ENCODE peak calls at places on chromosome 3, in four cellular contexts. H is testis, T is tibial artery, I is HCT116. C is an unnamed sample. For H3K4me1, the result is how much of the 10 kb centered on the place peaks cover.

GRCh38 chr3:2354702-2355101 is 256.0 kb downstream of the CNTN4 start:
- DNase-seq in H (peak), T (peak), I (no peak), C (no peak)

GRCh38 chr3:114706591-114707224 is 412.9 kb downstream of the TIGIT start:
- DNase-seq in H (no peak), T (no peak), I (peak), C (no peak)

GRCh38 chr3:143098032-143098764 is 21.4 kb upstream of the CHST2 start:
- DNase-seq in H (no peak), T (no peak), I (no peak), C (no peak)

GRCh38 chr3:44981220-44981619 is 5.2 kb downstream of the EXOSC7 start:
- DNase-seq in H (no peak), T (no peak), I (no peak), C (no peak)

GRCh38 chr3:154137036-154137435 is 15.8 kb downstream of the ARHGEF26 start:
- DNase-seq in H (no peak), T (no peak), I (no peak), C (no peak)

GRCh38 chr3:195906865-195907729 is 1.3 kb downstream of the TNK2 start:
- DNase-seq in H (no peak), T (no peak), I (no peak), C (no peak)

GRCh38 chr3:38313263-38313662 is 31.2 kb downstream of the SLC22A14 start:
- DNase-seq in H (no peak), T (no peak), I (no peak), C (no peak)

GRCh38 chr3:57335273-57335938 is 42.9 kb upstream of the ASB14 start:
- DNase-seq in H (no peak), T (no peak), I (peak), C (no peak)

GRCh38 chr3:62678841-62679240 is 196.4 kb downstream of the CADPS start:
- DNase-seq in H (no peak), T (no peak), I (no peak), C (no peak)

GRCh38 chr3:126130081-126130855 is 46.3 kb upstream of the SLC41A3 start:
- DNase-seq in H (peak), T (peak), I (no peak), C (no peak)

GRCh38 chr3:64088408-64089136 is 65.3 kb upstream of the PSMD6 start:
- DNase-seq in H (no peak), T (no peak), I (no peak), C (no peak)

GRCh38 chr3:58107597-58107996 is 99.4 kb downstream of the FLNB start:
- DNase-seq in H (no peak), T (no peak), I (no peak), C (no peak)

GRCh38 chr3:8482960-8483665 is 18.5 kb upstream of the LMCD1 start:
- DNase-seq in H (peak), T (peak), I (no peak), C (peak)

GRCh38 chr3:123084192-123084591 is 17.4 kb downstream of the PDIA5 start:
- DNase-seq in H (peak), T (peak), I (no peak), C (peak)

GRCh38 chr3:12921736-12922135 is 80.4 kb upstream of the RPL32 start:
- DNase-seq in H (no peak), T (no peak), I (no peak), C (no peak)
- H3K4me1 ChIP-seq in H (under half), T (under half), I (under half), C (under half)

DNA sequence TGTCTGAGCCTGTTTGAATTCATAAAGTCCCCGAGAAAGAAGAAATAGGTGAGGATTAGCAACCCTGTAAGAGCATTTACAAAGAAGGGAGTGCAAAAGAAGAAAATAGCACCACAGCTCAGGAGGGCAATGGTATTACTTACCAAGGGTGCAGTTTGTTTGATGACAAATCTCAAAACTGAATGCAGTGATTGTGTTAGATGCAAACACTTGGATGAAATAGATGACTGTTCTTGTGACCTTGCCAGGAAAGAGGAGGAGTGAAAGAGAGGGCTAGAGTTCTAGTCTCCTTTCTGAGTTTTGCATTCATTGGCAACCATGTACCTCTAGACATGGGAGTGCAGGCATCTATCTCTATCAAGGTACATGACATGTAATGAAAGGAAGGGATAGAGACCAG is 1030.8 kb upstream of the CFAP20DC start:
- DNase-seq in H (no peak), T (no peak), I (no peak), C (no peak)
- H3K4me1 ChIP-seq in H (under half), T (under half), I (under half), C (under half)

DNA sequence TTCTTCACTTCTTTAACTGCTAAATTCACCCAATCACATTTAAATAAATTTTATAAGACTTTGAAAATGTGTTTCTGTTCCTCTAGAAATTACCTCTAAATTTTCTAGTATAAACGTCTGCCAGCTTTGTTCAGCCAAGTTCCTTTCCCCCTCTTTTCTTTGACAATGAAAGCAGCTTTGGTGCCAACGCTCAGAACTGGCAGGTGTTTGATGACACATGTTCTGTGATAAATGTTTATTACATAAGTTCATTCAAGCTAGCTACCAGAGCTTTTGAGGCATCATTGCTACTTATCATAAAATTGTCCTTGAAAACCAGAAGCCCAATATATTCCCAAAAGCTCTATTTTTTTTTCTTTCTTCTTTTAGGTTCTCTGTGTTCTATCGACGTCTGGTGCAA is 187.3 kb upstream of the LPP start:
- DNase-seq in H (no peak), T (no peak), I (no peak), C (no peak)
- H3K4me1 ChIP-seq in H (under half), T (under half), I (under half), C (under half)

GRCh38 chr3:120424506-120424905 is 26.3 kb downstream of the FSTL1 start:
- DNase-seq in H (no peak), T (no peak), I (no peak), C (peak)
- H3K4me1 ChIP-seq in H (under half), T (half or more), I (under half), C (under half)

DNA sequence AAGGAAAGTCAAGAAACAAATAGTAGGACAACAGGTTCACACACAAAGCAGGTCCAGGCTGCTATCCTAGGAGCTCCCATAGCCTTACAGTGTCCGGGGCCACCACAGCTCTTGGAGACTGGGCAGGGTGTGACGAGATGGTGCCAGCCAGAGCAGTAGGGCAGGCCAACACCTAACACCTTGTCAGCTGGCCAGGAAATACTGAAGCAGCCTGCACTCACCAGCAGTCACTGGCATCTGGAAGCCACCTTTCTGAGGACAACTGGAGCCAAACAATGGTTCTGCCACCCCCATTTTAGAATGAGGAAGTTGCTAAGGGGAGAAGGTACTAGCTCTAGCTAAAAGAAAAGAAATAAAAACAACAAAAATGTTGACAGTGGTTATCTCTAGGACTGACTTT is 47.2 kb downstream of the CCDC12 start:
- DNase-seq in H (no peak), T (peak), I (no peak), C (peak)
- H3K4me1 ChIP-seq in H (half or more), T (half or more), I (under half), C (under half)

GRCh38 chr3:40978442-40978841 is 220.9 kb upstream of the CTNNB1 start:
- DNase-seq in H (no peak), T (no peak), I (no peak), C (no peak)
- H3K4me1 ChIP-seq in H (under half), T (under half), I (under half), C (under half)

GRCh38 chr3:69749461-69749860 is 10.2 kb downstream of the MITF start:
- DNase-seq in H (no peak), T (no peak), I (no peak), C (no peak)
- H3K4me1 ChIP-seq in H (under half), T (under half), I (under half), C (under half)

DNA sequence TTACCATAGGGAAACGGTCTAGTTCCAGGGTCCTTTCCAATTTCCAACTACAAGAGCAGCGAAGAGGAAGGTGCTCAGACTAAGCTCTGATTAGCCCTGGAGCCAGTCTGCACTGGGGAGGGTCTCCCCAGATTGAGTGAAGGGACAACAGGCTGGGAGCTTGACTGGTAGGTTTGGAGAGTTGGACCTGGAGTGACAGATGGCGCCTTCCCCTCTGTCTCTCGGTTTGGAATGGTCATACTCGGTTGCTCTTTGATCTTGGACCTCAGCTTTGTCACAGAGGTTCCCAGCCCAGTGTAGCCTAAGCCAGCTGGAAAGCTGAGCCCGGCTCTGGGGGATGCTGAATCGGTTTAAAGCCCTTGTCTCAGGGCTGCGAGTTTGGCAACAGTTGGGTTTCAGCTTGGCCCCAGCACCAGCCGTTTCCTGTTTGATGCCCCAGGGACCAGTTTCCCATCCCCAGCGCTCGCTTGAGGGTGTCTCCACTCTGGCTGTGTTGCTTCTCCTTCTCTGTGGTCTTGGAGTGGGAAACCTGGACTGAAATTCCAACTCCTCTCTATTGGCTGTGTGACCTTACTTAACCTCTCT is 53.1 kb upstream of the ULK4 start:
- DNase-seq in H (peak), T (peak), I (no peak), C (peak)
- H3K4me1 ChIP-seq in H (under half), T (under half), I (under half), C (under half)

GRCh38 chr3:49015765-49016164 is 2.6 kb downstream of the DALRD3 start:
- DNase-seq in H (no peak), T (no peak), I (no peak), C (no peak)
- H3K4me1 ChIP-seq in H (under half), T (under half), I (under half), C (under half)

DNA sequence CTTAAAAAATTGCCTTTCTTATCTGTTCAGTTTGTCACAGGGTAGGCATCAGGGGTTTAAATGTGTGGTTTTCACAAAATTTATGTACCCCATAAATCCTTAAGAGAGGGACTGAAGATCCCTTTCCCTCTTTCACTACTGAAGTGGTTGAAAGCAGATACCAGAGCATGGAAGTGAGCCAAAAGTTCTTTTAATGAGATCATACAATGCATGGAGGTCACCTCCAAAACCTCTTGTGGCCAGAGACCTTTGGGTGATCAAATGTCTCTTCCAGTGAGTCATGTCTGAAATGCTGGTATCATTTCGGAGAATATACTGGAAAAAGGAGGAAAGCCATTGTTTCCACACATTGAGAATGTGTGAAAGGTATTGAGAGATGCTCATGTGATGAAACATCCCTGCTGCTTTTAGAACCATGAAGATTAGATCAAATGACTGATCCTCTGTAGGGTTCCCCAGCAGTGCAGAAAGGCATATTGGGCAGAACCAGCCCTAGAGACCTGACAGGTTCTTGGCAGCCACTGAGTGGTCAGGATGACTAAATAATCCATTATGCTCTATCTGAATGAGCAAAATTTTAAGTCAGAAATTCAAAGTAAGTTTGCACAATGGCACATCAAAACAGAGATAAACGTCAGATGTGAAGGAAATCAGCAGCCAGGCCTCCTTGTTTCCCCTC is 165.8 kb upstream of the SLC2A2 start:
- DNase-seq in H (no peak), T (no peak), I (peak), C (no peak)
- H3K4me1 ChIP-seq in H (under half), T (under half), I (under half), C (under half)

C was measured in right cardiac atrium.